ENCODE peak calls at places on chromosomes 3 and 15, in nine cellular contexts. One of them, this sample, is unnamed.

GRCh38 chr3:56724580-56725142 is 41.6 kb upstream of the TASOR start:
- DNase-seq in fibroblast of mammary gland: no peak
- DNase-seq in BJ: no peak
- DNase-seq in right cardiac atrium: no peak
- DNase-seq in transverse colon: no peak
- DNase-seq in stomach: no peak
- DNase-seq in lower leg skin: no peak
- DNase-seq in foreskin fibroblast: no peak
- DNase-seq in upper lobe of right lung: no peak
- DNase-seq in this sample: no peak

GRCh38 chr15:74608776-74609175 is 6.9 kb upstream of the CLK3 start:
- DNase-seq in fibroblast of mammary gland: no peak
- DNase-seq in BJ: no peak
- DNase-seq in right cardiac atrium: no peak
- DNase-seq in transverse colon: no peak
- DNase-seq in stomach: no peak
- DNase-seq in lower leg skin: no peak
- DNase-seq in foreskin fibroblast: no peak
- DNase-seq in upper lobe of right lung: no peak
- DNase-seq in this sample: no peak

GRCh38 chr15:57994468-57995154 is 70.9 kb downstream of the ALDH1A2 start:
- DNase-seq in fibroblast of mammary gland: peak; percentile 31
- DNase-seq in BJ: peak; percentile 43
- DNase-seq in right cardiac atrium: no peak
- DNase-seq in transverse colon: no peak
- DNase-seq in stomach: no peak
- DNase-seq in lower leg skin: no peak
- DNase-seq in foreskin fibroblast: peak; percentile 40
- DNase-seq in upper lobe of right lung: no peak
- DNase-seq in this sample: no peak

GRCh38 chr3:71189480-71189879 is 394.0 kb downstream of the FOXP1 start:
- DNase-seq in fibroblast of mammary gland: peak; percentile 45
- DNase-seq in BJ: no peak
- DNase-seq in right cardiac atrium: no peak
- DNase-seq in transverse colon: no peak
- DNase-seq in stomach: no peak
- DNase-seq in lower leg skin: no peak
- DNase-seq in foreskin fibroblast: peak; percentile 12
- DNase-seq in upper lobe of right lung: no peak
- DNase-seq in this sample: peak; percentile 53

GRCh38 chr3:125381743-125382142 is 6.6 kb upstream of the ZNF148 start:
- DNase-seq in fibroblast of mammary gland: peak; percentile 48
- DNase-seq in BJ: no peak
- DNase-seq in right cardiac atrium: no peak
- DNase-seq in transverse colon: no peak
- DNase-seq in stomach: no peak
- DNase-seq in lower leg skin: no peak
- DNase-seq in foreskin fibroblast: no peak
- DNase-seq in upper lobe of right lung: no peak
- DNase-seq in this sample: peak; percentile 37

GRCh38 chr3:195153653-195154052 is 117.3 kb downstream of the XXYLT1 start:
- DNase-seq in fibroblast of mammary gland: no peak
- DNase-seq in BJ: no peak
- DNase-seq in right cardiac atrium: no peak
- DNase-seq in transverse colon: no peak
- DNase-seq in stomach: no peak
- DNase-seq in lower leg skin: no peak
- DNase-seq in foreskin fibroblast: no peak
- DNase-seq in upper lobe of right lung: no peak
- DNase-seq in this sample: no peak

GRCh38 chr15:83653639-83654378 is at the start of gene ADAMTSL3:
- DNase-seq in fibroblast of mammary gland: peak; percentile 28
- DNase-seq in BJ: no peak
- DNase-seq in right cardiac atrium: peak; percentile 96
- DNase-seq in transverse colon: peak; percentile 66
- DNase-seq in stomach: peak; percentile 81
- DNase-seq in lower leg skin: no peak
- DNase-seq in foreskin fibroblast: peak; percentile 14
- DNase-seq in upper lobe of right lung: peak; percentile 91
- DNase-seq in this sample: peak; percentile 70

GRCh38 chr3:179801263-179801662 is 148.4 kb downstream of the USP13 start:
- DNase-seq in fibroblast of mammary gland: peak; percentile 98
- DNase-seq in BJ: peak; percentile 73
- DNase-seq in right cardiac atrium: no peak
- DNase-seq in transverse colon: no peak
- DNase-seq in stomach: no peak
- DNase-seq in lower leg skin: peak; percentile 28
- DNase-seq in foreskin fibroblast: peak; percentile 89
- DNase-seq in upper lobe of right lung: no peak
- DNase-seq in this sample: peak; percentile 98

GRCh38 chr3:86934851-86935250 is 56.1 kb downstream of the VGLL3 start:
- DNase-seq in fibroblast of mammary gland: no peak
- DNase-seq in BJ: no peak
- DNase-seq in right cardiac atrium: no peak
- DNase-seq in transverse colon: no peak
- DNase-seq in stomach: no peak
- DNase-seq in lower leg skin: no peak
- DNase-seq in foreskin fibroblast: no peak
- DNase-seq in upper lobe of right lung: no peak
- DNase-seq in this sample: peak; percentile 46

GRCh38 chr3:99023590-99024192 is 122.2 kb upstream of the DCBLD2 start:
- DNase-seq in fibroblast of mammary gland: peak; percentile 60
- DNase-seq in BJ: peak; percentile 4
- DNase-seq in right cardiac atrium: no peak
- DNase-seq in transverse colon: no peak
- DNase-seq in stomach: no peak
- DNase-seq in lower leg skin: no peak
- DNase-seq in foreskin fibroblast: peak; percentile 17
- DNase-seq in upper lobe of right lung: no peak
- DNase-seq in this sample: peak; percentile 65

GRCh38 chr15:28110416-28110975 is 11.4 kb upstream of the OCA2 start:
- DNase-seq in fibroblast of mammary gland: no peak
- DNase-seq in BJ: no peak
- DNase-seq in right cardiac atrium: no peak
- DNase-seq in transverse colon: no peak
- DNase-seq in stomach: no peak
- DNase-seq in lower leg skin: no peak
- DNase-seq in foreskin fibroblast: no peak
- DNase-seq in upper lobe of right lung: no peak
- DNase-seq in this sample: no peak

GRCh38 chr3:37484884-37485559 is 310.6 kb upstream of the LRRFIP2 start:
- DNase-seq in fibroblast of mammary gland: no peak
- DNase-seq in BJ: no peak
- DNase-seq in right cardiac atrium: no peak
- DNase-seq in transverse colon: no peak
- DNase-seq in stomach: no peak
- DNase-seq in lower leg skin: no peak
- DNase-seq in foreskin fibroblast: no peak
- DNase-seq in upper lobe of right lung: no peak
- DNase-seq in this sample: no peak

GRCh38 chr15:89876736-89877135 is 17.1 kb downstream of the AP3S2 start:
- DNase-seq in fibroblast of mammary gland: no peak
- DNase-seq in BJ: no peak
- DNase-seq in right cardiac atrium: no peak
- DNase-seq in transverse colon: no peak
- DNase-seq in stomach: no peak
- DNase-seq in lower leg skin: no peak
- DNase-seq in foreskin fibroblast: no peak
- DNase-seq in upper lobe of right lung: no peak
- DNase-seq in this sample: no peak

GRCh38 chr3:38985981-38986380 is 65.8 kb downstream of the SCN11A start:
- DNase-seq in fibroblast of mammary gland: peak; percentile 37
- DNase-seq in BJ: no peak
- DNase-seq in right cardiac atrium: no peak
- DNase-seq in transverse colon: no peak
- DNase-seq in stomach: no peak
- DNase-seq in lower leg skin: no peak
- DNase-seq in foreskin fibroblast: peak; percentile 68
- DNase-seq in upper lobe of right lung: no peak
- DNase-seq in this sample: no peak

GRCh38 chr3:146184616-146185015 is 23.6 kb upstream of the PLOD2 start:
- DNase-seq in fibroblast of mammary gland: peak; percentile 72
- DNase-seq in BJ: no peak
- DNase-seq in right cardiac atrium: no peak
- DNase-seq in transverse colon: no peak
- DNase-seq in stomach: peak; percentile 39
- DNase-seq in lower leg skin: no peak
- DNase-seq in foreskin fibroblast: no peak
- DNase-seq in upper lobe of right lung: no peak
- DNase-seq in this sample: peak; percentile 78
- H3K4me3 ChIP-seq in fibroblast of mammary gland: no peak overlapping the region
- H3K4me3 ChIP-seq in BJ: no peak overlapping the region
- H3K4me3 ChIP-seq in right cardiac atrium: no peak overlapping the region
- H3K4me3 ChIP-seq in transverse colon: no peak overlapping the region
- H3K4me3 ChIP-seq in stomach: no peak overlapping the region
- H3K4me3 ChIP-seq in lower leg skin: no peak overlapping the region
- H3K4me3 ChIP-seq in foreskin fibroblast: no peak overlapping the region
- H3K4me3 ChIP-seq in upper lobe of right lung: no peak overlapping the region
- H3K4me3 ChIP-seq in this sample: no peak overlapping the region

GRCh38 chr3:149582395-149582794 is 75.4 kb downstream of the WWTR1 start:
- DNase-seq in fibroblast of mammary gland: no peak
- DNase-seq in BJ: no peak
- DNase-seq in right cardiac atrium: no peak
- DNase-seq in transverse colon: no peak
- DNase-seq in stomach: no peak
- DNase-seq in lower leg skin: no peak
- DNase-seq in foreskin fibroblast: no peak
- DNase-seq in upper lobe of right lung: no peak
- DNase-seq in this sample: no peak
- H3K4me3 ChIP-seq in fibroblast of mammary gland: no peak overlapping the region
- H3K4me3 ChIP-seq in BJ: no peak overlapping the region
- H3K4me3 ChIP-seq in right cardiac atrium: no peak overlapping the region
- H3K4me3 ChIP-seq in transverse colon: no peak overlapping the region
- H3K4me3 ChIP-seq in stomach: no peak overlapping the region
- H3K4me3 ChIP-seq in lower leg skin: no peak overlapping the region
- H3K4me3 ChIP-seq in foreskin fibroblast: no peak overlapping the region
- H3K4me3 ChIP-seq in upper lobe of right lung: no peak overlapping the region
- H3K4me3 ChIP-seq in this sample: no peak overlapping the region

DNA sequence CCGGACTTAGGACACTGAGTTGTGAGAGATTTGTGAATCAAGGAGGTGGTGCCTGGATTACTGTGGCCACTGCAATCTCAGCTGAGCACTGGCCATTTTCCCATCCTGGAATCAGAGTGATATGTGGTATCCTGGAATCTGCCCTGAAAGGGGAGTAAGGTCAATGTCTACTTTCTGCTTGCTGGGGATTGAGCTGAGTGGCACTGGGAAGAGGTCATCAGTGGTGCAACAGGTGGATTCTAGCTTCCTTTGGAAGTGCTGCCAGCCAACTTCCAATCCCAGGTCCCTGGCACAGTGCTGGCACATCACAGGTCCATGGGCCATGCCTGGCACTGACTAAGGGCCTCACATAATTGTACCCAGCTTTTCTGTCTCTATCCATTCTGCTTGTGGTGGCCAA is 20.6 kb upstream of the TSEN2 start:
- DNase-seq in fibroblast of mammary gland: no peak
- DNase-seq in BJ: no peak
- DNase-seq in right cardiac atrium: no peak
- DNase-seq in transverse colon: no peak
- DNase-seq in stomach: no peak
- DNase-seq in lower leg skin: no peak
- DNase-seq in foreskin fibroblast: no peak
- DNase-seq in upper lobe of right lung: no peak
- DNase-seq in this sample: no peak
- H3K4me3 ChIP-seq in fibroblast of mammary gland: no peak overlapping the region
- H3K4me3 ChIP-seq in BJ: no peak overlapping the region
- H3K4me3 ChIP-seq in right cardiac atrium: no peak overlapping the region
- H3K4me3 ChIP-seq in transverse colon: no peak overlapping the region
- H3K4me3 ChIP-seq in stomach: no peak overlapping the region
- H3K4me3 ChIP-seq in lower leg skin: no peak overlapping the region
- H3K4me3 ChIP-seq in foreskin fibroblast: no peak overlapping the region
- H3K4me3 ChIP-seq in upper lobe of right lung: no peak overlapping the region
- H3K4me3 ChIP-seq in this sample: no peak overlapping the region

GRCh38 chr15:40325700-40326099 is 2.2 kb downstream of the INAFM2 start:
- DNase-seq in fibroblast of mammary gland: no peak
- DNase-seq in BJ: no peak
- DNase-seq in right cardiac atrium: no peak
- DNase-seq in transverse colon: no peak
- DNase-seq in stomach: no peak
- DNase-seq in lower leg skin: no peak
- DNase-seq in foreskin fibroblast: no peak
- DNase-seq in upper lobe of right lung: no peak
- DNase-seq in this sample: no peak
- H3K4me3 ChIP-seq in fibroblast of mammary gland: no peak overlapping the region
- H3K4me3 ChIP-seq in BJ: no peak overlapping the region
- H3K4me3 ChIP-seq in right cardiac atrium: peak overlapping the region; percentile 76
- H3K4me3 ChIP-seq in transverse colon: peak overlapping the region; percentile 83
- H3K4me3 ChIP-seq in stomach: peak overlapping the region; percentile 91
- H3K4me3 ChIP-seq in lower leg skin: no peak overlapping the region
- H3K4me3 ChIP-seq in foreskin fibroblast: no peak overlapping the region
- H3K4me3 ChIP-seq in upper lobe of right lung: peak overlapping the region; percentile 74
- H3K4me3 ChIP-seq in this sample: no peak overlapping the region

GRCh38 chr3:19394946-19395345 is 246.6 kb downstream of the KCNH8 start:
- DNase-seq in fibroblast of mammary gland: no peak
- DNase-seq in BJ: no peak
- DNase-seq in right cardiac atrium: no peak
- DNase-seq in transverse colon: no peak
- DNase-seq in stomach: no peak
- DNase-seq in lower leg skin: no peak
- DNase-seq in foreskin fibroblast: no peak
- DNase-seq in upper lobe of right lung: no peak
- DNase-seq in this sample: no peak

GRCh38 chr3:19399356-19399755 is 251.0 kb downstream of the KCNH8 start:
- DNase-seq in fibroblast of mammary gland: no peak
- DNase-seq in BJ: no peak
- DNase-seq in right cardiac atrium: no peak
- DNase-seq in transverse colon: no peak
- DNase-seq in stomach: no peak
- DNase-seq in lower leg skin: no peak
- DNase-seq in foreskin fibroblast: no peak
- DNase-seq in upper lobe of right lung: no peak
- DNase-seq in this sample: no peak

GRCh38 chr3:19396726-19397125 is 248.4 kb downstream of the KCNH8 start:
- DNase-seq in fibroblast of mammary gland: no peak
- DNase-seq in BJ: no peak
- DNase-seq in right cardiac atrium: no peak
- DNase-seq in transverse colon: no peak
- DNase-seq in stomach: no peak
- DNase-seq in lower leg skin: no peak
- DNase-seq in foreskin fibroblast: no peak
- DNase-seq in upper lobe of right lung: no peak
- DNase-seq in this sample: no peak

GRCh38 chr3:19399836-19400235 is 251.5 kb downstream of the KCNH8 start:
- DNase-seq in fibroblast of mammary gland: no peak
- DNase-seq in BJ: no peak
- DNase-seq in right cardiac atrium: no peak
- DNase-seq in transverse colon: no peak
- DNase-seq in stomach: no peak
- DNase-seq in lower leg skin: no peak
- DNase-seq in foreskin fibroblast: no peak
- DNase-seq in upper lobe of right lung: no peak
- DNase-seq in this sample: no peak
- H3K4me3 ChIP-seq in fibroblast of mammary gland: no peak overlapping the region
- H3K4me3 ChIP-seq in BJ: no peak overlapping the region
- H3K4me3 ChIP-seq in right cardiac atrium: no peak overlapping the region
- H3K4me3 ChIP-seq in transverse colon: no peak overlapping the region
- H3K4me3 ChIP-seq in stomach: no peak overlapping the region
- H3K4me3 ChIP-seq in lower leg skin: no peak overlapping the region
- H3K4me3 ChIP-seq in foreskin fibroblast: no peak overlapping the region
- H3K4me3 ChIP-seq in upper lobe of right lung: no peak overlapping the region
- H3K4me3 ChIP-seq in this sample: no peak overlapping the region